ENCODE peak calls at places on chromosome 19, in four cellular contexts. R, V, J and B are unnamed samples.

GRCh38 chr19:12770922-12771321 is 4.4 kb downstream of the HOOK2 start:
- DNase-seq in R (no peak), V (no peak), J (no peak), B (no peak)

GRCh38 chr19:14149509-14149994 is 13.2 kb upstream of the ASF1B start:
- DNase-seq in R (peak; percentile 83), V (peak; percentile 27), J (peak; percentile 19), B (peak; percentile 55)

GRCh38 chr19:44051654-44052402 is at the start of gene ZNF223:
- DNase-seq in R (peak; percentile 98), V (peak; percentile 89), J (peak; percentile 49), B (peak; percentile 92)

GRCh38 chr19:3642987-3643386 is 16.4 kb upstream of the CACTIN start:
- DNase-seq in R (no peak), V (no peak), J (no peak), B (peak; percentile 53)

GRCh38 chr19:54189020-54189667 is at the start of gene MBOAT7:
- DNase-seq in R (peak; percentile 71), V (no peak), J (no peak), B (no peak)

GRCh38 chr19:15048885-15049541 is at the start of gene CASP14:
- DNase-seq in R (no peak), V (no peak), J (no peak), B (no peak)

GRCh38 chr19:2039959-2040646 is 10.9 kb downstream of the MKNK2 start:
- DNase-seq in R (no peak), V (no peak), J (no peak), B (no peak)

GRCh38 chr19:11196406-11197287 is 698 bp downstream of the KANK2 start:
- DNase-seq in R (peak; percentile 16), V (no peak), J (no peak), B (peak; percentile 48)

GRCh38 chr19:2624537-2625091 is 77.9 kb downstream of the GNG7 start:
- DNase-seq in R (peak; percentile 49), V (peak; percentile 10), J (no peak), B (peak; percentile 66)

GRCh38 chr19:7124782-7125181 is 55.3 kb downstream of the ZNF557 start:
- DNase-seq in R (no peak), V (no peak), J (no peak), B (no peak)

GRCh38 chr19:10636304-10636972 is 11.1 kb downstream of the SLC44A2 start:
- DNase-seq in R (peak; percentile 5), V (no peak), J (no peak), B (no peak)

GRCh38 chr19:16033136-16033530 is 43.2 kb upstream of the TPM4 start:
- DNase-seq in R (no peak), V (no peak), J (no peak), B (no peak)

GRCh38 chr19:48629599-48630288 is 7.4 kb downstream of the DBP start:
- DNase-seq in R (peak; percentile 73), V (no peak), J (no peak), B (peak; percentile 91)

GRCh38 chr19:39352549-39353285 is 10.5 kb downstream of the SAMD4B start:
- DNase-seq in R (no peak), V (no peak), J (no peak), B (no peak)

GRCh38 chr19:29586401-29586800 is 19.7 kb upstream of the POP4 start:
- DNase-seq in R (no peak), V (no peak), J (no peak), B (no peak)

GRCh38 chr19:8610041-8610927 is at the start of gene ADAMTS10:
- DNase-seq in R (peak; percentile 24), V (peak; percentile 23), J (peak; percentile 28), B (no peak)

GRCh38 chr19:38425810-38426466 is at the start of gene RASGRP4:
- DNase-seq in R (peak; percentile 36), V (peak; percentile 2), J (peak; percentile 41), B (no peak)

GRCh38 chr19:2986951-2987491 is 9.7 kb downstream of the TLE6 start:
- DNase-seq in R (no peak), V (peak; percentile 25), J (no peak), B (peak; percentile 83)

GRCh38 chr19:10033614-10034013 is 20.3 kb downstream of the RDH8 start:
- DNase-seq in R (no peak), V (no peak), J (no peak), B (no peak)

GRCh38 chr19:4390017-4390861 is 10.1 kb downstream of the SH3GL1 start:
- DNase-seq in R (peak; percentile 29), V (no peak), J (no peak), B (no peak)

GRCh38 chr19:13366529-13367143 is 139.6 kb downstream of the CACNA1A start:
- DNase-seq in R (no peak), V (no peak), J (no peak), B (no peak)

GRCh38 chr19:6970021-6970420 is 51.2 kb downstream of the MBD3L2B start:
- DNase-seq in R (no peak), V (no peak), J (no peak), B (no peak)

GRCh38 chr19:18637644-18638630 is 1.1 kb downstream of the KLHL26 start:
- DNase-seq in R (peak; percentile 29), V (no peak), J (no peak), B (no peak)